ENCODE peak calls at places on chromosome 21, in five cellular contexts. One of them, this sample, is unnamed.

GRCh38 chr21:43203523-43204080 is 34.8 kb downstream of the CRYAA start:
- DNase-seq in lower lobe of right lung: no peak
- DNase-seq in stimulated activated CD4-positive, alpha-beta T cell treated with anti-CD3 and anti-CD28 coated beads, Interleukin-4, amount 100 ng/mL, for 24 hours: no peak
- DNase-seq in activated T-cell treated with anti-CD3 and anti-CD28 coated beads, Interleukin-2, amount 50 U/mL, for 72 hours: no peak
- DNase-seq in head of caudate nucleus: no peak
- DNase-seq in this sample: peak

GRCh38 chr21:38660333-38661295 is 145.1 kb upstream of the ETS2 start:
- DNase-seq in stimulated activated CD4-positive, alpha-beta T cell treated with anti-CD3 and anti-CD28 coated beads, Interleukin-4, amount 100 ng/mL, for 24 hours: no peak
- DNase-seq in lower lobe of right lung: peak
- DNase-seq in activated T-cell treated with anti-CD3 and anti-CD28 coated beads, Interleukin-2, amount 50 U/mL, for 72 hours: peak
- DNase-seq in head of caudate nucleus: no peak
- DNase-seq in this sample: no peak

GRCh38 chr21:46127239-46128105 is 27.9 kb downstream of the FTCD start:
- DNase-seq in stimulated activated CD4-positive, alpha-beta T cell treated with anti-CD3 and anti-CD28 coated beads, Interleukin-4, amount 100 ng/mL, for 24 hours: no peak
- DNase-seq in activated T-cell treated with anti-CD3 and anti-CD28 coated beads, Interleukin-2, amount 50 U/mL, for 72 hours: no peak
- DNase-seq in lower lobe of right lung: peak
- DNase-seq in head of caudate nucleus: peak
- DNase-seq in this sample: peak

GRCh38 chr21:21463456-21463855 is 465.2 kb downstream of the NCAM2 start:
- DNase-seq in activated T-cell treated with anti-CD3 and anti-CD28 coated beads, Interleukin-2, amount 50 U/mL, for 72 hours: no peak
- DNase-seq in stimulated activated CD4-positive, alpha-beta T cell treated with anti-CD3 and anti-CD28 coated beads, Interleukin-4, amount 100 ng/mL, for 24 hours: no peak
- DNase-seq in head of caudate nucleus: no peak
- DNase-seq in lower lobe of right lung: no peak
- DNase-seq in this sample: no peak

GRCh38 chr21:46154155-46154954 is 1.0 kb downstream of the FTCD start:
- DNase-seq in stimulated activated CD4-positive, alpha-beta T cell treated with anti-CD3 and anti-CD28 coated beads, Interleukin-4, amount 100 ng/mL, for 24 hours: no peak
- DNase-seq in activated T-cell treated with anti-CD3 and anti-CD28 coated beads, Interleukin-2, amount 50 U/mL, for 72 hours: no peak
- DNase-seq in head of caudate nucleus: peak
- DNase-seq in lower lobe of right lung: peak
- DNase-seq in this sample: peak

GRCh38 chr21:26626187-26626586 is 53.1 kb upstream of the CYYR1 start:
- DNase-seq in activated T-cell treated with anti-CD3 and anti-CD28 coated beads, Interleukin-2, amount 50 U/mL, for 72 hours: no peak
- DNase-seq in head of caudate nucleus: no peak
- DNase-seq in lower lobe of right lung: no peak
- DNase-seq in stimulated activated CD4-positive, alpha-beta T cell treated with anti-CD3 and anti-CD28 coated beads, Interleukin-4, amount 100 ng/mL, for 24 hours: no peak
- DNase-seq in this sample: no peak

GRCh38 chr21:21921410-21922232 is 923.4 kb downstream of the NCAM2 start:
- DNase-seq in activated T-cell treated with anti-CD3 and anti-CD28 coated beads, Interleukin-2, amount 50 U/mL, for 72 hours: no peak
- DNase-seq in stimulated activated CD4-positive, alpha-beta T cell treated with anti-CD3 and anti-CD28 coated beads, Interleukin-4, amount 100 ng/mL, for 24 hours: no peak
- DNase-seq in head of caudate nucleus: no peak
- DNase-seq in lower lobe of right lung: no peak
- DNase-seq in this sample: no peak

GRCh38 chr21:20999567-21000169 is 1.5 kb downstream of the NCAM2 start:
- DNase-seq in lower lobe of right lung: no peak
- DNase-seq in head of caudate nucleus: peak
- DNase-seq in stimulated activated CD4-positive, alpha-beta T cell treated with anti-CD3 and anti-CD28 coated beads, Interleukin-4, amount 100 ng/mL, for 24 hours: peak
- DNase-seq in activated T-cell treated with anti-CD3 and anti-CD28 coated beads, Interleukin-2, amount 50 U/mL, for 72 hours: peak
- DNase-seq in this sample: no peak

GRCh38 chr21:42097274-42097673 is 26.2 kb downstream of the UMODL1 start:
- DNase-seq in activated T-cell treated with anti-CD3 and anti-CD28 coated beads, Interleukin-2, amount 50 U/mL, for 72 hours: no peak
- DNase-seq in head of caudate nucleus: no peak
- DNase-seq in stimulated activated CD4-positive, alpha-beta T cell treated with anti-CD3 and anti-CD28 coated beads, Interleukin-4, amount 100 ng/mL, for 24 hours: no peak
- DNase-seq in lower lobe of right lung: no peak
- DNase-seq in this sample: no peak

GRCh38 chr21:28148400-28149064 is 844.1 kb downstream of the LTN1 start:
- DNase-seq in stimulated activated CD4-positive, alpha-beta T cell treated with anti-CD3 and anti-CD28 coated beads, Interleukin-4, amount 100 ng/mL, for 24 hours: no peak
- DNase-seq in lower lobe of right lung: no peak
- DNase-seq in activated T-cell treated with anti-CD3 and anti-CD28 coated beads, Interleukin-2, amount 50 U/mL, for 72 hours: no peak
- DNase-seq in head of caudate nucleus: no peak
- DNase-seq in this sample: no peak

GRCh38 chr21:42764443-42764760 is 111.0 kb downstream of the PDE9A start:
- DNase-seq in activated T-cell treated with anti-CD3 and anti-CD28 coated beads, Interleukin-2, amount 50 U/mL, for 72 hours: no peak
- DNase-seq in lower lobe of right lung: peak
- DNase-seq in head of caudate nucleus: no peak
- DNase-seq in stimulated activated CD4-positive, alpha-beta T cell treated with anti-CD3 and anti-CD28 coated beads, Interleukin-4, amount 100 ng/mL, for 24 hours: no peak
- DNase-seq in this sample: no peak

GRCh38 chr21:36504067-36505058 is 24.4 kb upstream of the CLDN14 start:
- DNase-seq in lower lobe of right lung: no peak
- DNase-seq in stimulated activated CD4-positive, alpha-beta T cell treated with anti-CD3 and anti-CD28 coated beads, Interleukin-4, amount 100 ng/mL, for 24 hours: peak
- DNase-seq in head of caudate nucleus: peak
- DNase-seq in activated T-cell treated with anti-CD3 and anti-CD28 coated beads, Interleukin-2, amount 50 U/mL, for 72 hours: peak
- DNase-seq in this sample: no peak

GRCh38 chr21:45800339-45801080 is 157.0 kb downstream of the PCBP3 start:
- DNase-seq in activated T-cell treated with anti-CD3 and anti-CD28 coated beads, Interleukin-2, amount 50 U/mL, for 72 hours: no peak
- DNase-seq in head of caudate nucleus: no peak
- DNase-seq in stimulated activated CD4-positive, alpha-beta T cell treated with anti-CD3 and anti-CD28 coated beads, Interleukin-4, amount 100 ng/mL, for 24 hours: no peak
- DNase-seq in lower lobe of right lung: peak
- DNase-seq in this sample: no peak

GRCh38 chr21:18764720-18765119 is 361.1 kb upstream of the TMPRSS15 start:
- DNase-seq in activated T-cell treated with anti-CD3 and anti-CD28 coated beads, Interleukin-2, amount 50 U/mL, for 72 hours: no peak
- DNase-seq in stimulated activated CD4-positive, alpha-beta T cell treated with anti-CD3 and anti-CD28 coated beads, Interleukin-4, amount 100 ng/mL, for 24 hours: no peak
- DNase-seq in lower lobe of right lung: no peak
- DNase-seq in head of caudate nucleus: no peak
- DNase-seq in this sample: no peak

GRCh38 chr21:41435728-41436127 is 9.7 kb downstream of the MX1 start:
- DNase-seq in stimulated activated CD4-positive, alpha-beta T cell treated with anti-CD3 and anti-CD28 coated beads, Interleukin-4, amount 100 ng/mL, for 24 hours: no peak
- DNase-seq in lower lobe of right lung: no peak
- DNase-seq in head of caudate nucleus: no peak
- DNase-seq in activated T-cell treated with anti-CD3 and anti-CD28 coated beads, Interleukin-2, amount 50 U/mL, for 72 hours: no peak
- DNase-seq in this sample: no peak

GRCh38 chr21:32538147-32538792 is 47.1 kb downstream of the TCP10L start:
- DNase-seq in stimulated activated CD4-positive, alpha-beta T cell treated with anti-CD3 and anti-CD28 coated beads, Interleukin-4, amount 100 ng/mL, for 24 hours: no peak
- DNase-seq in head of caudate nucleus: no peak
- DNase-seq in activated T-cell treated with anti-CD3 and anti-CD28 coated beads, Interleukin-2, amount 50 U/mL, for 72 hours: peak
- DNase-seq in lower lobe of right lung: no peak
- DNase-seq in this sample: no peak

GRCh38 chr21:26124421-26124833 is 46.1 kb downstream of the APP start:
- DNase-seq in activated T-cell treated with anti-CD3 and anti-CD28 coated beads, Interleukin-2, amount 50 U/mL, for 72 hours: no peak
- DNase-seq in head of caudate nucleus: no peak
- DNase-seq in lower lobe of right lung: no peak
- DNase-seq in stimulated activated CD4-positive, alpha-beta T cell treated with anti-CD3 and anti-CD28 coated beads, Interleukin-4, amount 100 ng/mL, for 24 hours: no peak
- DNase-seq in this sample: no peak

GRCh38 chr21:36454079-36454478 is 25.8 kb downstream of the CLDN14 start:
- DNase-seq in lower lobe of right lung: no peak
- DNase-seq in activated T-cell treated with anti-CD3 and anti-CD28 coated beads, Interleukin-2, amount 50 U/mL, for 72 hours: no peak
- DNase-seq in head of caudate nucleus: no peak
- DNase-seq in stimulated activated CD4-positive, alpha-beta T cell treated with anti-CD3 and anti-CD28 coated beads, Interleukin-4, amount 100 ng/mL, for 24 hours: no peak
- DNase-seq in this sample: no peak

GRCh38 chr21:27023186-27023585 is 56.3 kb upstream of the ADAMTS5 start:
- DNase-seq in lower lobe of right lung: no peak
- DNase-seq in head of caudate nucleus: no peak
- DNase-seq in stimulated activated CD4-positive, alpha-beta T cell treated with anti-CD3 and anti-CD28 coated beads, Interleukin-4, amount 100 ng/mL, for 24 hours: no peak
- DNase-seq in activated T-cell treated with anti-CD3 and anti-CD28 coated beads, Interleukin-2, amount 50 U/mL, for 72 hours: no peak
- DNase-seq in this sample: no peak

GRCh38 chr21:44436111-44436611 is 19.1 kb upstream of the LRRC3 start:
- DNase-seq in lower lobe of right lung: peak
- DNase-seq in activated T-cell treated with anti-CD3 and anti-CD28 coated beads, Interleukin-2, amount 50 U/mL, for 72 hours: no peak
- DNase-seq in head of caudate nucleus: no peak
- DNase-seq in stimulated activated CD4-positive, alpha-beta T cell treated with anti-CD3 and anti-CD28 coated beads, Interleukin-4, amount 100 ng/mL, for 24 hours: no peak
- DNase-seq in this sample: no peak

GRCh38 chr21:33078907-33079582 is 9.1 kb downstream of the OLIG1 start:
- DNase-seq in activated T-cell treated with anti-CD3 and anti-CD28 coated beads, Interleukin-2, amount 50 U/mL, for 72 hours: peak
- DNase-seq in lower lobe of right lung: no peak
- DNase-seq in head of caudate nucleus: peak
- DNase-seq in stimulated activated CD4-positive, alpha-beta T cell treated with anti-CD3 and anti-CD28 coated beads, Interleukin-4, amount 100 ng/mL, for 24 hours: peak
- DNase-seq in this sample: no peak

GRCh38 chr21:27759091-27759659 is 792.3 kb upstream of the ADAMTS5 start:
- DNase-seq in lower lobe of right lung: peak
- DNase-seq in head of caudate nucleus: peak
- DNase-seq in stimulated activated CD4-positive, alpha-beta T cell treated with anti-CD3 and anti-CD28 coated beads, Interleukin-4, amount 100 ng/mL, for 24 hours: no peak
- DNase-seq in activated T-cell treated with anti-CD3 and anti-CD28 coated beads, Interleukin-2, amount 50 U/mL, for 72 hours: no peak
- DNase-seq in this sample: no peak

GRCh38 chr21:23218667-23219066 is 2220.5 kb downstream of the NCAM2 start:
- DNase-seq in head of caudate nucleus: no peak
- DNase-seq in lower lobe of right lung: no peak
- DNase-seq in stimulated activated CD4-positive, alpha-beta T cell treated with anti-CD3 and anti-CD28 coated beads, Interleukin-4, amount 100 ng/mL, for 24 hours: no peak
- DNase-seq in activated T-cell treated with anti-CD3 and anti-CD28 coated beads, Interleukin-2, amount 50 U/mL, for 72 hours: no peak
- DNase-seq in this sample: no peak